ENCODE peak calls at places on chromosomes 2 and 18, in eight cellular contexts. K is WTC11, N is K562, I is GM12878, J is IMR-90, R is SK-N-SH, X is HepG2, H is H1. Z is an unnamed sample.

GRCh38 chr2:200306719-200306968 is 151 bp downstream of the SPATS2L start:
- DNase-seq in K (no peak), N (peak), I (no peak), J (no peak), R (no peak), X (no peak), H (no peak), Z (no peak)

GRCh38 chr2:231102772-231103171 is 22.1 kb downstream of the HTR2B start:
- DNase-seq in K (no peak), N (no peak), I (no peak), J (peak), R (no peak), X (no peak), H (no peak), Z (no peak)

GRCh38 chr2:149278146-149278878 is 52.1 kb upstream of the LYPD6 start:
- DNase-seq in K (no peak), N (no peak), I (no peak), J (no peak), R (no peak), X (no peak), H (no peak), Z (no peak)

GRCh38 chr18:10559566-10560456 is 34.0 kb downstream of the NAPG start:
- DNase-seq in K (no peak), N (no peak), I (peak), J (peak), R (peak), X (no peak), H (no peak), Z (no peak)

GRCh38 chr2:71787108-71787415 is 333.7 kb downstream of the DYSF start:
- DNase-seq in K (no peak), N (no peak), I (no peak), J (no peak), R (no peak), X (no peak), H (peak), Z (no peak)

GRCh38 chr2:64276417-64277095 is 132.3 kb upstream of the PELI1 start:
- DNase-seq in K (peak), N (no peak), I (no peak), J (no peak), R (no peak), X (no peak), H (peak), Z (no peak)

GRCh38 chr2:136101042-136101441 is 16.9 kb downstream of the CXCR4 start:
- DNase-seq in K (no peak), N (no peak), I (no peak), J (no peak), R (no peak), X (no peak), H (no peak), Z (no peak)

GRCh38 chr2:143296089-143296488 is 166.9 kb downstream of the ARHGAP15 start:
- DNase-seq in K (no peak), N (no peak), I (no peak), J (no peak), R (no peak), X (no peak), H (no peak), Z (no peak)

GRCh38 chr2:102064679-102065674 is 73.2 kb downstream of the IL1R2 start:
- DNase-seq in K (no peak), N (no peak), I (no peak), J (peak), R (peak), X (peak), H (no peak), Z (peak)

GRCh38 chr2:216478151-216478550 is 20.5 kb upstream of the RPL37A start:
- DNase-seq in K (no peak), N (no peak), I (no peak), J (peak), R (no peak), X (no peak), H (no peak), Z (no peak)

GRCh38 chr2:56177420-56178220 is 6.2 kb upstream of the CCDC85A start:
- DNase-seq in K (no peak), N (no peak), I (no peak), J (no peak), R (no peak), X (no peak), H (no peak), Z (no peak)

GRCh38 chr2:18117592-18117991 is 239.1 kb downstream of the KCNS3 start:
- DNase-seq in K (peak), N (no peak), I (no peak), J (peak), R (peak), X (peak), H (peak), Z (peak)

GRCh38 chr2:240628507-240629418 is 3.5 kb downstream of the GPR35 start:
- DNase-seq in K (no peak), N (no peak), I (no peak), J (no peak), R (peak), X (no peak), H (no peak), Z (no peak)

GRCh38 chr18:70299393-70299792 is 10.5 kb downstream of the SOCS6 start:
- DNase-seq in K (no peak), N (no peak), I (no peak), J (no peak), R (no peak), X (no peak), H (no peak), Z (no peak)

GRCh38 chr18:37631422-37631821 is 65.8 kb upstream of the CELF4 start:
- DNase-seq in K (no peak), N (no peak), I (no peak), J (no peak), R (no peak), X (no peak), H (no peak), Z (no peak)
- TF ChIP-seq USF2 in K (no peak), N (no peak), I (no peak), J (no peak), R (no peak), X (no peak), H (no peak), Z (no peak)

GRCh38 chr2:212677466-212677865 is 138.9 kb upstream of the ERBB4 start:
- DNase-seq in K (peak), N (no peak), I (no peak), J (no peak), R (no peak), X (no peak), H (no peak), Z (no peak)
- TF ChIP-seq USF2 in K (no peak), N (no peak), I (no peak), J (no peak), R (no peak), X (no peak), H (no peak), Z (no peak)

DNA sequence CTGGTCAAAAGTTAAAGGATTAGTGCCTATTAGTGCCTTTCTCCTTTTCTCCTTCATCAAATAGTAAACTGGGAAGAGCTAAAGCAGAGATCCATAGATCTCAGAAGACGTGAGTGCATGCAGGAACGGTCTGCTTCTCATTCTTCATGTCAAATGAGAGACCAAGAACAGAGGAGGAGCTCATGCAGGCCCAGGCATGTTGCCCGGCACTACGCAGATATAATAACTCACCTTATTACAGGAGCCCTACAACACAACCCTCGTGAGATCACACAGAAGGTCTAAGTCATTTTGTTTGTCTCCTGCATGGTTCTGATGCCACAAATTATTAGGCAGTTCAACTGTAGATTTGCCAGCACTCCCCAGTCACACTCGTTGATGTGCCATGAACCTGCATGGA is 71.8 kb downstream of the CMPK2 start:
- DNase-seq in K (no peak), N (no peak), I (no peak), J (no peak), R (no peak), X (no peak), H (no peak), Z (no peak)
- TF ChIP-seq USF2 in K (no peak), N (no peak), I (no peak), J (no peak), R (no peak), X (no peak), H (no peak), Z (no peak)

GRCh38 chr2:133204461-133204860 is 363.8 kb downstream of the NCKAP5 start:
- DNase-seq in K (no peak), N (no peak), I (no peak), J (no peak), R (no peak), X (no peak), H (no peak), Z (no peak)
- TF ChIP-seq USF2 in K (no peak), N (no peak), I (no peak), J (no peak), R (no peak), X (no peak), H (no peak), Z (no peak)

GRCh38 chr2:46979611-46980010 is 64.0 kb upstream of the MCFD2 start:
- DNase-seq in K (no peak), N (no peak), I (no peak), J (no peak), R (no peak), X (no peak), H (no peak), Z (no peak)
- TF ChIP-seq USF2 in K (no peak), N (no peak), I (no peak), J (no peak), R (no peak), X (no peak), H (no peak), Z (no peak)

GRCh38 chr2:236180831-236181453 is 12.8 kb upstream of the GBX2 start:
- DNase-seq in K (peak), N (peak), I (no peak), J (peak), R (peak), X (peak), H (peak), Z (peak)
- TF ChIP-seq USF2 in K (no peak), N (no peak), I (no peak), J (no peak), R (no peak), X (no peak), H (no peak), Z (no peak)

GRCh38 chr2:159684796-159685195 is 27.5 kb upstream of the MARCHF7 start:
- DNase-seq in K (no peak), N (no peak), I (no peak), J (peak), R (no peak), X (no peak), H (no peak), Z (peak)
- TF ChIP-seq USF2 in K (no peak), N (no peak), I (no peak), J (no peak), R (no peak), X (no peak), H (no peak), Z (no peak)

DNA sequence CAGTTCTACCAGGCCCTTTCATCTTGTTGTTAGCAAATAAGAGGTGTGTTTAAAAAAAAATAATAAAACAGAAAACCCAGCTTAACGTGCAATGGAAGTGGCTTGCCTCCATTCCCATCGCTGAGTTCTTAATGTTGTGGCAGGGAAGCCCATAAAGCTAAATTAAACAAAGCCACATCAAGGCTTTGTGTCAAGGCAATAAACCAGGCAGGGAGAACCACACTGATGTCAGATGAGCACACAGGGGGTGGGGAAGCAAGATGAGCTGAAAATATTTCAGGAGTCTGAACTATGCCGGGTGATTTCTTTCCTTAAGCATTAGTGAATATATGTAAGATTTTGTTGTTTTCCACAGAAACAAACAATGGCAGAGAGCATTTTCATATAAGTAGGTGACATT is 73.5 kb downstream of the PHLPP1 start:
- DNase-seq in K (no peak), N (no peak), I (no peak), J (no peak), R (no peak), X (no peak), H (no peak), Z (no peak)
- TF ChIP-seq USF2 in K (no peak), N (no peak), I (no peak), J (no peak), R (no peak), X (no peak), H (no peak), Z (no peak)